ENCODE peak calls at places on chromosome 13, in seven cellular contexts. E is substantia nigra, J is heart left ventricle, D is ovary, C is kidney, F is cardiac muscle cell, N is left ventricle myocardium inferior. S is an unnamed sample.

GRCh38 chr13:93290503-93290902 is 63.9 kb downstream of the GPC6 start:
- DNase-seq in E (no peak), J (no peak), D (no peak), C (no peak), F (no peak), N (no peak), S (no peak)

GRCh38 chr13:112194167-112194530 is 127.2 kb downstream of the SOX1 start:
- DNase-seq in E (no peak), J (no peak), D (no peak), C (no peak), F (no peak), N (no peak), S (no peak)

GRCh38 chr13:106274551-106275208 is 260.8 kb downstream of the EFNB2 start:
- DNase-seq in E (no peak), J (no peak), D (no peak), C (no peak), F (no peak), N (no peak), S (no peak)

GRCh38 chr13:113105032-113105993 is at the start of gene F7:
- DNase-seq in E (no peak), J (no peak), D (no peak), C (no peak), F (no peak), N (no peak), S (peak)

GRCh38 chr13:29496241-29496712 is 99.2 kb downstream of the SLC7A1 start:
- DNase-seq in E (no peak), J (peak), D (peak), C (no peak), F (no peak), N (peak), S (no peak)

GRCh38 chr13:73722120-73722519 is 412.1 kb downstream of the KLF12 start:
- DNase-seq in E (no peak), J (no peak), D (no peak), C (no peak), F (no peak), N (no peak), S (peak)

GRCh38 chr13:20869540-20869939 is 33.0 kb downstream of the XPO4 start:
- DNase-seq in E (no peak), J (no peak), D (no peak), C (no peak), F (no peak), N (no peak), S (peak)

GRCh38 chr13:57877596-57877995 is 246.1 kb downstream of the PCDH17 start:
- DNase-seq in E (no peak), J (no peak), D (no peak), C (no peak), F (no peak), N (no peak), S (no peak)

GRCh38 chr13:67726979-67727378 is 496.8 kb upstream of the PCDH9 start:
- DNase-seq in E (no peak), J (no peak), D (no peak), C (no peak), F (no peak), N (no peak), S (no peak)

GRCh38 chr13:112904436-112904960 is 64.5 kb upstream of the MCF2L start:
- DNase-seq in E (no peak), J (no peak), D (no peak), C (no peak), F (no peak), N (no peak), S (no peak)

GRCh38 chr13:28630864-28631263 is 28.1 kb upstream of the POMP start:
- DNase-seq in E (no peak), J (no peak), D (no peak), C (no peak), F (no peak), N (no peak), S (no peak)

GRCh38 chr13:73059460-73060250 is 850 bp downstream of the KLF5 start:
- DNase-seq in E (no peak), J (peak), D (peak), C (peak), F (peak), N (peak), S (peak)

GRCh38 chr13:50635504-50635903 is 208.0 kb downstream of the DLEU7 start:
- DNase-seq in E (peak), J (peak), D (peak), C (no peak), F (no peak), N (no peak), S (peak)

GRCh38 chr13:43046259-43046658 is 22.9 kb downstream of the DNAJC15 start:
- DNase-seq in E (no peak), J (no peak), D (no peak), C (no peak), F (no peak), N (no peak), S (no peak)

GRCh38 chr13:99214232-99214631 is 13.6 kb downstream of the UBAC2 start:
- DNase-seq in E (no peak), J (no peak), D (no peak), C (no peak), F (no peak), N (no peak), S (no peak)

GRCh38 chr13:72505376-72505775 is 222.1 kb downstream of the MZT1 start:
- DNase-seq in E (no peak), J (no peak), D (no peak), C (no peak), F (no peak), N (no peak), S (no peak)

GRCh38 chr13:95573226-95573625 is 20.7 kb downstream of the CLDN10 start:
- DNase-seq in E (no peak), J (no peak), D (no peak), C (no peak), F (no peak), N (no peak), S (no peak)

GRCh38 chr13:46197299-46197975 is 14.3 kb upstream of the LRRC63 start:
- DNase-seq in E (no peak), J (no peak), D (no peak), C (no peak), F (no peak), N (no peak), S (no peak)

DNA sequence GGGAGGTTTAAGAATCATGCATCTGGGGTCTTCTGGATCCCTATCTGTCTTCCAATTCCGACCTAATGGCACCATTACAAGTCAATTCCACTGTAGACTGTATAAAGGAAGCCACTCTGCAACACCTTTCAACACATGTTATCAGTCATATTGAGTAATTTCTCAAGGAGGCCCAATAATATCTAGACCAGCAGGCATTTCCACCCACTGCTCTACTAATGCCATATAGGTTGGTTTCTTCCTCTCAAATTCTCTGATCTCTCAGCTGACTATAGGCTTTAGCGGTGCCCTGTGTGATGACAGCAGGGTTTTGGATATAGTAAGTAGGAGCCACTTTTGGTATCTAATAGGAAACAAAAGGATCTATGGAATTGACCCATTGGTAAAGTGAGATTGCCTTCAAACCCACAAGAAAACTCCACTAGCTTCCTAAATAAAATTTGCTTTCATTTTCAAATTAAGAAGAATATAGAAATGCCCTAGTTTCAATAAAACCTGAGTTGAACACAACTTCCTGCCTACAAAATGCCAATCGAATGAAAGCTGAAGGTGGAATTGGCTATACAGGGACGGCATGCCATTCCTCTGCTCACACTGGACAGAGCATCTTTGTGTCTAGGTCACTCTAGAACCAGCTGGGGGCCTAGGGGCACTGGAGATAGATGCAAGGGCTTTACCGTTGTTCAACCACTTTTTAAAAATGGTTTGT is 12.3 kb upstream of the ITM2B start:
- DNase-seq in E (no peak), J (no peak), D (peak), C (no peak), F (no peak), N (no peak), S (no peak)
- H3K27ac ChIP-seq in E (no peak), J (peak), D (peak), C (peak), F (no peak), N (peak), S (peak)

GRCh38 chr13:41468631-41469030 is 11.3 kb downstream of the RGCC start:
- DNase-seq in E (no peak), J (no peak), D (no peak), C (no peak), F (no peak), N (no peak), S (no peak)
- H3K27ac ChIP-seq in E (peak), J (no peak), D (no peak), C (no peak), F (no peak), N (no peak), S (no peak)

DNA sequence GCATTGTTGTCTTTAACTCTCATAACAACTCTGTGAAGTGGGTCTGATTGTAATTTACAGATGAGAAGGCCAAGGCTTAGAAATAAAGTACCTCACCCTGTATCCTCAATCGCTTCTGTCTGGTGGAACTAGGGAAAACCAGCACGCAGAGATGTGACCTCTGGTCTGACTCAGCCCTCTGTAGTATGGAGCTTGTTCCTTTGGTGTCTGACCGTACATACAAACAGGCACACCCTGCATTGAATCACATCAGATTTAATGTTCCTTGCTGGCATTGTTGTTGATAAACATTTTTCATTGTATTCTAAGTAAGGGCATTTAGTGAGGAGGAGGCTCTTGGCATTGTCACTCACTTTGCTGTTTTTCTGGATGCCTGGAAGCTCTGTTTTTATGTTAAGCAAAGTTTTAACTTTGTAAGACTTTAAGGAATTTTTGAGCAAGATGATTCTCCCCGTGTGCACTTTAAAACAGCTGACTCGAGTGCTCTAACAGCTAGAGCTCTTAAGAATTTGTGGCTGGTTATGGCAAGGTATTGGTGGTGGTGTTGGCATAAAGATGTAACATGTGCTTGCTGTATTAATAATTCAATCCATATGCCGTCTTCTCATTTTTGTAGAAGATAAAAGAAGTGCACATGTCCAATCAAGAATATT is 89.0 kb upstream of the SPATA13 start:
- DNase-seq in E (no peak), J (no peak), D (no peak), C (no peak), F (no peak), N (no peak), S (peak)
- H3K27ac ChIP-seq in E (no peak), J (no peak), D (no peak), C (peak), F (no peak), N (peak), S (no peak)

GRCh38 chr13:102312841-102313240 is 89.0 kb downstream of the FGF14 start:
- DNase-seq in E (no peak), J (no peak), D (no peak), C (peak), F (no peak), N (no peak), S (no peak)

GRCh38 chr13:102309110-102309509 is 92.7 kb downstream of the FGF14 start:
- DNase-seq in E (no peak), J (no peak), D (no peak), C (no peak), F (peak), N (no peak), S (no peak)

GRCh38 chr13:102311901-102312300 is 89.9 kb downstream of the FGF14 start:
- DNase-seq in E (no peak), J (no peak), D (no peak), C (no peak), F (no peak), N (no peak), S (no peak)

GRCh38 chr13:102311433-102311796 is 90.4 kb downstream of the FGF14 start:
- DNase-seq in E (no peak), J (no peak), D (no peak), C (no peak), F (no peak), N (no peak), S (no peak)

DNA sequence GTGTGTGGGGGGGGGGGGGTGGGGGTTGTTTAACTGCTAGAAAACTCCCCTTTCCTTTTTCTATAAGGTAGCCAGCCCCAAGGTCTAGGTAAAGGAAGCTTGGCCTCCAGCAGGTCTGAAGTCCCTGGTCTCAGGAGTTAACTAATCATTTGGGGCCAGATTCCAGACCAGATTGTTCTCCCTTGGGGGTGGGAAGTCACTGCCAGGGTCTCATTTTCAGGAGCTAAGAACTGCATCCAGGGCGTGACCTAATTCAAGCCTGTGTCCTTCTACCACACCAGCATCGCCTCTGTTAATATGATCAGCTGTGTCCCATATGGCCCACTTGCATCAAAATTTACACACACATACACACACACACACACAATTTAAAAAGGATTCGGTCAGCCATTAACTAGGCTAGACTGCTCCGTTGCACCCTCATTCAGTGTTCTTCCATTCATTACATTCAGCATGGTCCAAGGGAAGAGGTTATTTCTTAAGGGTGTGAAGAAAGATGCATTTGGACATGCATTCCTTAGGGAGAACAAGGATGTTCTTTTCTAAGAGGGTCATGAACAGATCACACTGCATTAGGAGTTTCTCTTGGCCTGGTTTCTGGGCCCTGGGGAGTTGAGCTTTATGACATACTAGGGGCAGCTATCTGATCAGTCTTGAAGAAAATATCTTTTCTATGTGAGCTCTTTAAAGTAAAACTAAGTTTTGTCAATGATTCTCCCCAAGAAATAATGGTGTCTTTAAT is 91.0 kb downstream of the FGF14 start:
- DNase-seq in E (no peak), J (peak), D (no peak), C (no peak), F (no peak), N (peak), S (no peak)
- H3K27ac ChIP-seq in E (no peak), J (peak), D (no peak), C (no peak), F (no peak), N (peak), S (no peak)

DNA sequence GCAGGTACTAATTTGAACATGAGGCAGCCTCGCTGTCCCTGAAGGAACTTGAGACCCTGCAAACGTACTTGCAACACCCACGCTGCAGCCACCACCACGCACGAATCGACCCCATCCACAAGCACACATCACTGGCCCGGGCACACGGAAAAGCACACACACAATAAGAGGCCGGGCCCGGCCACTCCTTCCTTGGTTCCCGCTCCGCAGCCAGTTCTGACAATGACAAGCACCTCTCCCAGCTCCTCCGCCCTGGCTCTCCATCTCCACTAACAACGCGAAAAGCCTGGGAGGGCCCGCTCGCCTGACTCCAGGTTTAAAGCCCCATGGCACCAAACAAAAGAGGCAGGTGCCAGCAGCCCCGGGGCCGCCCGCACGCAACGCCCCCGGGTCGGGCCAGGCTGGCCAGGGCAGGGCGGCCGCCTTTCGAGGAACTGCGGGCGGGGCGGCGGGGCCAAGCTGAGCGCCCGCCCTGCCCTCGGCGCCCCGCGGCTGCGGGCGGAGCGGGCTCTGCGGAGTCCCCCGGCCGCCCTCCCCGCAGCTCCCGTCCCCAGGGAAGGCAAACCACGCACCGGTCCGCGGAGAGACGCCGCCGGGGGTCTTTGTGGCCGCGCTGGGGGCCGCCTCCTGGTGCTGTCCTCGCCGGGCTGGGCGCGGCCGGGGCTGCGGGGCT is 504 bp downstream of the DCLK1 start:
- DNase-seq in E (no peak), J (no peak), D (peak), C (peak), F (peak), N (peak), S (no peak)
- H3K27ac ChIP-seq in E (no peak), J (peak), D (peak), C (no peak), F (no peak), N (peak), S (no peak)

GRCh38 chr13:30907167-30907761 is 1.2 kb downstream of the MEDAG start:
- DNase-seq in E (no peak), J (no peak), D (no peak), C (no peak), F (no peak), N (no peak), S (no peak)
- H3K27ac ChIP-seq in E (no peak), J (peak), D (peak), C (no peak), F (no peak), N (peak), S (no peak)

GRCh38 chr13:30742896-30743295 is 7.6 kb downstream of the ALOX5AP start:
- DNase-seq in E (no peak), J (no peak), D (no peak), C (no peak), F (peak), N (no peak), S (no peak)

GRCh38 chr13:30744686-30745085 is 9.3 kb downstream of the ALOX5AP start:
- DNase-seq in E (no peak), J (no peak), D (no peak), C (no peak), F (no peak), N (no peak), S (peak)

GRCh38 chr13:30745917-30746686 is 10.8 kb downstream of the ALOX5AP start:
- DNase-seq in E (no peak), J (no peak), D (no peak), C (no peak), F (no peak), N (no peak), S (peak)

GRCh38 chr13:30744056-30744684 is 8.8 kb downstream of the ALOX5AP start:
- DNase-seq in E (no peak), J (peak), D (peak), C (no peak), F (no peak), N (no peak), S (peak)

GRCh38 chr13:30743319-30744055 is 8.1 kb downstream of the ALOX5AP start:
- DNase-seq in E (no peak), J (no peak), D (peak), C (no peak), F (no peak), N (no peak), S (peak)
- H3K27ac ChIP-seq in E (no peak), J (no peak), D (no peak), C (peak), F (no peak), N (peak), S (peak)

DNA sequence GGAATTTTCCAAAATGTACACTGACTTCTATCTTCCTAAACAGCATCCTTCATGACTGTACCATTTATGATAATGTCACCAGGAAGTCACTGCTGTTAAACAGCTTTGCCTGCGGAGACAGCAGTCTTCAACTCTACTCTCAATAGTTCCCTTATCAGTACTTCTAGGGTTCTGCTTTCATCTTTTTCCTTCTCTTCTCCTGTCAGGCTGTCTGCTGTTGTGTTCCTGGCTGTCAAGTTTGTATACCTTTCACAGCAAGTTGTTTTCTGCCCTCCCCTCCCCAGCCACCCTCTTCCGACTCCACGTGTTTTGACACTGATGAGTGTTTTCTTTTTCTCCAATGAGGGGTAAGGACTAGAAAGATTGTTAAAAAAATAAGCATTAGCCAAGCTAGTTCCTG is 2.2 kb downstream of the UPF3A start:
- DNase-seq in E (no peak), J (no peak), D (no peak), C (no peak), F (peak), N (no peak), S (no peak)
- H3K27ac ChIP-seq in E (no peak), J (no peak), D (no peak), C (no peak), F (peak), N (no peak), S (no peak)

S was measured in small intestine.